ENCODE peak calls at places on chromosomes 7 and 10, in four cellular contexts. O is mammary epithelial cell, K is K562, E is fibroblast of lung. A is an unnamed sample.
A peak's percentile ranks its signal among the peaks of the same experiment; 100 is the strongest.

GRCh38 chr10:46234431-46235060 is 52.3 kb upstream of the ANTXRL start:
- DNase-seq in O (no peak), E (no peak), K (no peak), A (no peak)

GRCh38 chr10:132423966-132424847 is 27.2 kb downstream of the PWWP2B start:
- DNase-seq in O (peak; percentile 57), K (no peak), E (no peak), A (no peak)

GRCh38 chr10:132140167-132140925 is 46.4 kb upstream of the DPYSL4 start:
- DNase-seq in E (no peak), K (no peak), O (no peak), A (no peak)

GRCh38 chr7:75951506-75951905 is 36.6 kb downstream of the POR start:
- DNase-seq in O (peak; percentile 79), K (no peak), E (peak; percentile 84), A (no peak)

GRCh38 chr10:71246591-71247143 is 34.3 kb downstream of the UNC5B start:
- DNase-seq in K (no peak), O (peak; percentile 96), E (no peak), A (no peak)

GRCh38 chr7:6831018-6831725 is 5.1 kb upstream of the CCZ1B start:
- DNase-seq in K (no peak), O (no peak), E (no peak), A (no peak)

GRCh38 chr10:78736926-78737618 is 331.7 kb upstream of the ZMIZ1 start:
- DNase-seq in K (no peak), O (no peak), E (no peak), A (no peak)

GRCh38 chr7:112937651-112938390 is 147.6 kb upstream of the TMEM168 start:
- DNase-seq in O (peak; percentile 27), K (no peak), E (peak; percentile 15), A (no peak)

GRCh38 chr10:59833810-59834209 is 72.5 kb downstream of the CCDC6 start:
- DNase-seq in E (no peak), K (peak; percentile 15), O (no peak), A (no peak)

GRCh38 chr7:28768577-28769147 is 189.5 kb downstream of the TRIL start:
- DNase-seq in E (peak; percentile 50), K (no peak), O (peak; percentile 81), A (no peak)

GRCh38 chr7:803243-803635 is 29.0 kb upstream of the SUN1 start:
- DNase-seq in K (no peak), O (no peak), E (no peak), A (no peak)

GRCh38 chr7:45028138-45028919 is 28.3 kb downstream of the CCM2 start:
- DNase-seq in O (no peak), K (no peak), E (no peak), A (no peak)

GRCh38 chr7:103735377-103735776 is 254.1 kb downstream of the RELN start:
- DNase-seq in E (peak; percentile 25), O (peak; percentile 82), K (no peak), A (no peak)

GRCh38 chr10:112634096-112634830 is 187.2 kb downstream of the VTI1A start:
- DNase-seq in E (peak; percentile 14), O (peak; percentile 35), K (no peak), A (no peak)

GRCh38 chr10:12241810-12242529 is 46.0 kb downstream of the CDC123 start:
- DNase-seq in E (no peak), K (no peak), O (peak; percentile 90), A (no peak)

GRCh38 chr7:2758673-2759603 is 70.9 kb downstream of the AMZ1 start:
- DNase-seq in E (no peak), K (no peak), O (no peak), A (no peak)

GRCh38 chr7:138890782-138891445 is 90.3 kb downstream of the KIAA1549 start:
- DNase-seq in K (no peak), O (no peak), E (peak; percentile 54), A (no peak)

GRCh38 chr7:693280-693679 is 33.2 kb upstream of the DNAAF5 start:
- DNase-seq in O (no peak), K (no peak), E (no peak), A (no peak)

GRCh38 chr10:100469756-100470155 is 6.9 kb downstream of the WNT8B start:
- DNase-seq in O (no peak), E (no peak), K (no peak), A (no peak)

GRCh38 chr10:18195060-18195799 is 55.0 kb downstream of the CACNB2 start:
- DNase-seq in K (no peak), O (no peak), E (peak; percentile 37), A (no peak)

GRCh38 chr10:43238462-43238861 is 28.4 kb downstream of the RASGEF1A start:
- DNase-seq in K (no peak), E (no peak), O (no peak), A (no peak)

GRCh38 chr7:35874881-35875280 is 74.0 kb downstream of the SEPTIN7 start:
- DNase-seq in E (no peak), K (no peak), O (no peak), A (no peak)

GRCh38 chr7:122726881-122727280 is 24.2 kb upstream of the RNF148 start:
- DNase-seq in K (no peak), O (no peak), E (no peak), A (no peak)

GRCh38 chr10:125214283-125214570 is 53.9 kb upstream of the CTBP2 start:
- DNase-seq in O (no peak), K (no peak), E (no peak), A (no peak)

GRCh38 chr7:90766814-90767564 is 170.9 kb downstream of the CDK14 start:
- DNase-seq in K (no peak), O (peak; percentile 80), E (peak; percentile 60), A (peak; percentile 57)

GRCh38 chr7:128311-129080 is 63.9 kb upstream of the FAM20C start:
- DNase-seq in E (no peak), O (no peak), K (no peak), A (no peak)

GRCh38 chr10:104293781-104294321 is 24.9 kb downstream of the GSTO2 start:
- DNase-seq in O (no peak), E (no peak), K (no peak), A (no peak)

GRCh38 chr7:1242601-1243289 is 10.1 kb downstream of the UNCX start:
- DNase-seq in E (no peak), O (no peak), K (no peak), A (no peak)

GRCh38 chr7:127514499-127514898 is 70.9 kb downstream of the GCC1 start:
- DNase-seq in E (peak; percentile 59), O (peak; percentile 11), K (peak; percentile 44), A (peak; percentile 62)

GRCh38 chr7:79923953-79924352 is 210.7 kb upstream of the GNAI1 start:
- DNase-seq in K (no peak), O (no peak), E (peak; percentile 59), A (no peak)

GRCh38 chr10:94315975-94316464 is 46.7 kb downstream of the NOC3L start:
- DNase-seq in K (no peak), O (no peak), E (peak; percentile 92), A (no peak)

GRCh38 chr10:30817541-30817940 is 188.0 kb upstream of the LYZL2 start:
- DNase-seq in E (no peak), O (no peak), K (no peak), A (no peak)

GRCh38 chr7:51253157-51253556 is 63.5 kb downstream of the COBL start:
- DNase-seq in E (no peak), K (no peak), O (no peak), A (no peak)

GRCh38 chr7:51256244-51256781 is 60.3 kb downstream of the COBL start:
- DNase-seq in E (no peak), K (no peak), O (no peak), A (no peak)

GRCh38 chr7:51256916-51257315 is 59.7 kb downstream of the COBL start:
- DNase-seq in E (no peak), O (no peak), K (no peak), A (no peak)

GRCh38 chr7:51255536-51256243 is 60.9 kb downstream of the COBL start:
- DNase-seq in K (no peak), E (no peak), O (no peak), A (no peak)

DNA sequence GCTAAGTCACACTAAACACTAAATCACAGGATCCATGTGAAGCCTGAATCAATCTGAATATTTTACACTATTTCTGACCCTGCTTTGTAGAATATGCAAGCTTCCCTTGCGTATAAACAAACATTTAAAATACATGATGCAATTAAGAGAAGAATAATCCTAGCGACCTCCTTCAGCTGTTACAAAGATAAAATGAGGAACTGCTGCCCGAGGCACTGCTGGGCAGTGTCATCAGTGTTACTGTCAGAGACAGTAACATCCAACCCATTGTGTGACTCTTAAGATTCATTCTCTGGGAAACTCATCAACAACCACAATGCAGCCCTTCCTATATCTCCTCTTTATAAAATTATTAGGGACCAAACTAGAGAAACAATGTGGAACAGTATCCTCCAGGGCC is 61.6 kb downstream of the COBL start:
- DNase-seq in K (no peak), E (no peak), O (no peak), A (no peak)
- H2AFZ ChIP-seq in K (no peak overlapping the region), E (no peak overlapping the region), O (no peak overlapping the region), A (no peak overlapping the region)

DNA sequence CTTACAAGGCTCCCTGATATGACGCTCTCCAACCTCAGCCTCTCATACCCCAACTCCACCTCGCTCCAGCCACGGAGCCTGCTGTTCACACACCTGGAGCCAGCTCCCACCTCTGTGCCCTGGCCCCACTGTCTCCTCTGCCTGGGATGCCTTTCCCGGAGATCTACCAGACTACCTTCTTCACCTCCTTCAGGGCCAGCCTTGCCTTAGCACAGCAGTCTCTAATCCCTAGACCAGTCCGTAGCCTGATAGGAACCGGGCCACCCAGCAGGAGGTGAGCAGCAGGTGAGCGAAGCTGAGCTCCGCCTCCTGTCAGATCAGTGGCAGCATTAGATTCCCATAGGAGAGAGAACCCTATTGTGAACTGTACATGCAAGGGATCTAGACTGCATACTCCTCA is 23.2 kb upstream of the SMURF1 start:
- DNase-seq in K (no peak), E (no peak), O (no peak), A (no peak)
- H3K4me2 ChIP-seq in K (no peak overlapping the region), E (no peak overlapping the region), O (no peak overlapping the region), A (no peak overlapping the region)

DNA sequence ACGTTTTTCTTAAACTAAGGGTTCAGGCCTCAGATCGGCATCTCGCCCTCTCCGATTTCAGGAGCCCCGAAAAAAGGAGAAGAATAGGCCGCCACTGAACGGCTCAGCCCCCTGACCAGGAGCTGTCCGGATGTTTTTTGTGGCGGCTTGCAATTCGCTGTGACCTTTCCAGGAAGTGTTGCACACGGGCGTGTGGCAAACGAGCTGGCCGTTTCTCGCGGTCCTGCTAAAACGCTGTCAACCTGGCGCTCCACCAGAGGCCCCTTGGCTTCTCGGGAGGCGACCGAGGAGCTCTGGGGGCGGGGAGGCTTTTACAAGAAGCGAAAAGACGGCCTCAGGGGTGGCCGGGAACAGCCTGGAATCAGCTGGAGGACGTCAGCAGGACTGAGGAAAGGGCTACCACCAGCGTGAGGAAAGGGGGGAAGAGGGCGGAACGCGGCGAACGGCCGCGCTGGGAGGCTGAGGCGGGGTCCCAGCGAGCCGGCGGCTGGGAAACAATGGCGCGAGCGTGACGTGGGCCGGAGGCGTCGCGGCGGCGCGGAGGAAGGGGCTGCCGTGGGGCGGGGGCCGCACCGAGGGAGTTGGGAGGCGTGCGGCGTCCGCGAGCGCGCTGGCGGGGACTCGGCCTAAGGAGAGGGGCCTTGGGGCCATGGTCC is 493 bp downstream of the NT5C2 start:
- DNase-seq in K (peak; percentile 41), E (peak; percentile 81), O (peak; percentile 73), A (peak; percentile 91)
- H2AFZ ChIP-seq in K (peak overlapping the region; percentile 91), E (no peak overlapping the region), O (peak overlapping the region; percentile 92), A (peak overlapping the region; percentile 35)

GRCh38 chr10:22623624-22624263 is 90.6 kb downstream of the PIP4K2A start:
- DNase-seq in O (no peak), K (peak; percentile 30), E (peak; percentile 19), A (no peak)

GRCh38 chr10:22621726-22622125 is 92.7 kb downstream of the PIP4K2A start:
- DNase-seq in O (no peak), K (no peak), E (no peak), A (no peak)

GRCh38 chr10:22624289-22624738 is 90.1 kb downstream of the PIP4K2A start:
- DNase-seq in E (peak; percentile 77), O (peak; percentile 32), K (no peak), A (no peak)

GRCh38 chr10:22620929-22621328 is 93.4 kb downstream of the PIP4K2A start:
- DNase-seq in E (no peak), K (no peak), O (no peak), A (no peak)

GRCh38 chr10:22622242-22622806 is 92.1 kb downstream of the PIP4K2A start:
- DNase-seq in K (no peak), E (no peak), O (no peak), A (no peak)
- H3K4me2 ChIP-seq in K (no peak overlapping the region), E (no peak overlapping the region), O (no peak overlapping the region), A (no peak overlapping the region)

A was measured in Karpas-422.